ENCODE peak calls at places on chromosomes 16 and 17, in four cellular contexts. One of them, this sample, is unnamed.

GRCh38 chr16:89727406-89728120 is 6.2 kb downstream of the ZNF276 start:
- DNase-seq in K562: no peak
- DNase-seq in GM12878: no peak
- DNase-seq in HepG2: no peak
- DNase-seq in this sample: no peak

GRCh38 chr16:87006789-87007745 is 310.1 kb downstream of the C16orf95 start:
- DNase-seq in HepG2: no peak
- DNase-seq in K562: no peak
- DNase-seq in GM12878: no peak
- DNase-seq in this sample: no peak

GRCh38 chr17:4945176-4945943 is 3.0 kb downstream of the PFN1 start:
- DNase-seq in HepG2: peak; percentile 59
- DNase-seq in K562: peak; percentile 72
- DNase-seq in GM12878: peak; percentile 65
- DNase-seq in this sample: peak; percentile 89

GRCh38 chr17:68437979-68438877 is 19.1 kb downstream of the WIPI1 start:
- DNase-seq in HepG2: peak; percentile 80
- DNase-seq in GM12878: no peak
- DNase-seq in K562: peak; percentile 77
- DNase-seq in this sample: no peak

GRCh38 chr16:77745972-77746371 is 23.7 kb downstream of the NUDT7 start:
- DNase-seq in HepG2: no peak
- DNase-seq in K562: no peak
- DNase-seq in GM12878: no peak
- DNase-seq in this sample: no peak

GRCh38 chr16:48583075-48584065 is 26.6 kb downstream of the N4BP1 start:
- DNase-seq in GM12878: no peak
- DNase-seq in K562: no peak
- DNase-seq in HepG2: no peak
- DNase-seq in this sample: no peak

GRCh38 chr17:44083250-44083849 is 12.8 kb downstream of the G6PC3 start:
- DNase-seq in HepG2: peak; percentile 88
- DNase-seq in GM12878: no peak
- DNase-seq in K562: peak; percentile 44
- DNase-seq in this sample: peak; percentile 87

GRCh38 chr16:13906426-13907089 is 13.4 kb upstream of the ERCC4 start:
- DNase-seq in HepG2: no peak
- DNase-seq in GM12878: no peak
- DNase-seq in K562: peak; percentile 17
- DNase-seq in this sample: no peak

GRCh38 chr17:8387914-8388651 is 5.1 kb upstream of the RPL26 start:
- DNase-seq in GM12878: no peak
- DNase-seq in K562: no peak
- DNase-seq in HepG2: no peak
- DNase-seq in this sample: no peak

GRCh38 chr17:57045868-57046671 is 39.0 kb upstream of the AKAP1 start:
- DNase-seq in HepG2: no peak
- DNase-seq in K562: no peak
- DNase-seq in GM12878: no peak
- DNase-seq in this sample: no peak

GRCh38 chr17:34006126-34006525 is 249.0 kb upstream of the CCL2 start:
- DNase-seq in GM12878: no peak
- DNase-seq in K562: no peak
- DNase-seq in HepG2: no peak
- DNase-seq in this sample: no peak

GRCh38 chr17:34012709-34013375 is 242.2 kb upstream of the CCL2 start:
- DNase-seq in K562: no peak
- DNase-seq in GM12878: no peak
- DNase-seq in HepG2: no peak
- DNase-seq in this sample: no peak

GRCh38 chr17:34011599-34011998 is 243.5 kb upstream of the CCL2 start:
- DNase-seq in GM12878: no peak
- DNase-seq in K562: no peak
- DNase-seq in HepG2: no peak
- DNase-seq in this sample: no peak

GRCh38 chr17:34009946-34010345 is 245.1 kb upstream of the CCL2 start:
- DNase-seq in HepG2: no peak
- DNase-seq in K562: no peak
- DNase-seq in GM12878: no peak
- DNase-seq in this sample: no peak

GRCh38 chr17:34010534-34010933 is 244.6 kb upstream of the CCL2 start:
- DNase-seq in K562: no peak
- DNase-seq in HepG2: no peak
- DNase-seq in GM12878: no peak
- DNase-seq in this sample: no peak
- TF ChIP-seq JUNB in K562: no peak
- TF ChIP-seq JUNB in HepG2: no peak
- TF ChIP-seq JUNB in GM12878: no peak
- TF ChIP-seq JUNB in this sample: no peak

GRCh38 chr17:15432807-15433547 is 34.4 kb downstream of the CDRT4 start:
- DNase-seq in HepG2: peak; percentile 97
- DNase-seq in K562: no peak
- DNase-seq in GM12878: no peak
- DNase-seq in this sample: no peak
- TF ChIP-seq RFX5 in HepG2: no peak
- TF ChIP-seq RFX5 in K562: no peak
- TF ChIP-seq RFX5 in GM12878: no peak
- TF ChIP-seq RFX5 in this sample: no peak

GRCh38 chr16:68005786-68006286 is 6.6 kb upstream of the DPEP2 start:
- DNase-seq in GM12878: no peak
- DNase-seq in K562: no peak
- DNase-seq in HepG2: no peak
- DNase-seq in this sample: no peak
- TF ChIP-seq JUNB in GM12878: no peak
- TF ChIP-seq JUNB in K562: no peak
- TF ChIP-seq JUNB in HepG2: no peak
- TF ChIP-seq JUNB in this sample: no peak

GRCh38 chr16:17358846-17359245 is 111.9 kb downstream of the XYLT1 start:
- DNase-seq in HepG2: no peak
- DNase-seq in K562: no peak
- DNase-seq in GM12878: no peak
- DNase-seq in this sample: no peak

GRCh38 chr16:17357302-17358062 is 113.3 kb downstream of the XYLT1 start:
- DNase-seq in GM12878: no peak
- DNase-seq in K562: no peak
- DNase-seq in HepG2: no peak
- DNase-seq in this sample: no peak

GRCh38 chr16:17358350-17358749 is 112.4 kb downstream of the XYLT1 start:
- DNase-seq in K562: no peak
- DNase-seq in GM12878: no peak
- DNase-seq in HepG2: no peak
- DNase-seq in this sample: no peak

GRCh38 chr16:17360810-17361209 is 110.0 kb downstream of the XYLT1 start:
- DNase-seq in GM12878: no peak
- DNase-seq in K562: no peak
- DNase-seq in HepG2: no peak
- DNase-seq in this sample: no peak

GRCh38 chr16:17359778-17360177 is 111.0 kb downstream of the XYLT1 start:
- DNase-seq in GM12878: no peak
- DNase-seq in K562: no peak
- DNase-seq in HepG2: no peak
- DNase-seq in this sample: no peak
- TF ChIP-seq RFX5 in GM12878: no peak
- TF ChIP-seq RFX5 in K562: no peak
- TF ChIP-seq RFX5 in HepG2: no peak
- TF ChIP-seq RFX5 in this sample: no peak

GRCh38 chr17:76644995-76645394 is 1.4 kb upstream of the ST6GALNAC1 start:
- DNase-seq in HepG2: no peak
- DNase-seq in K562: no peak
- DNase-seq in GM12878: no peak
- DNase-seq in this sample: no peak
- TF ChIP-seq JUNB in HepG2: no peak
- TF ChIP-seq JUNB in K562: no peak
- TF ChIP-seq JUNB in GM12878: no peak
- TF ChIP-seq JUNB in this sample: no peak

DNA sequence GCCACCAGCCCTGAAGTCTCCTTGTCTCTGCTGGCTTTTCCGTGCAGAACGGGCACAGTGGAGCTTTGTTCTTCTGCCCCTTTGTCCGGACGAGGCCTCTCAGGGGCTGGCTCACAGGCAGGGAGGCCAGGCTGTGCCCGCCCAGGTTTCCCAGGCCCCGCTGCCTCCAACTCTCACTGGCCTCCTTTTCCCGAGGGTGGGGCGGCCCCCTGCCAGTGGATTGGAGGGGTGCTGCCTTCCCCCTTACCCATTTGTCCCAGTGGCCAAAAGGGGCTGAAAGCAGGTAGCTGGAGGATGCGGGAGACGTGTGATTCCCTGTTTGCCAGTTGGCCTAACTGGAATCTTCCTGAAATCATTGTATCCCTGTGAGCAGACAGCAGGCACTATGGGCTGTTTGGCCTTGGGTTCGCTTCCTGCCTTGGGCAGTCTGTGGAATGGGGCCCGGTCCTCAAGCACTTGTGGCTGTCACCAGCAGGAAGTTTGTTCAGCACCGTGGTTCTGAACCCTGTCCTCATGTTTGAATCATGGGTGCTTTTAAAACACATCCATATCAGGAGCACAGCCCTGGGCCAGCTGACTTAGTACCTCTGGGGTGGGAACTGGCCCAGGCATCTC is 64.4 kb downstream of the KSR1 start:
- DNase-seq in GM12878: no peak
- DNase-seq in K562: no peak
- DNase-seq in HepG2: peak; percentile 74
- DNase-seq in this sample: no peak
- TF ChIP-seq RFX5 in GM12878: no peak
- TF ChIP-seq RFX5 in K562: no peak
- TF ChIP-seq RFX5 in HepG2: no peak
- TF ChIP-seq RFX5 in this sample: no peak

GRCh38 chr17:29760279-29760721 is 137.6 kb upstream of the CORO6 start:
- DNase-seq in GM12878: peak; percentile 85
- DNase-seq in HepG2: no peak
- DNase-seq in K562: no peak
- DNase-seq in this sample: no peak
- TF ChIP-seq JUNB in GM12878: peak; percentile 27
- TF ChIP-seq JUNB in HepG2: no peak
- TF ChIP-seq JUNB in K562: no peak
- TF ChIP-seq JUNB in this sample: no peak

GRCh38 chr17:27340575-27340974 is 46.7 kb downstream of the WSB1 start:
- DNase-seq in GM12878: no peak
- DNase-seq in HepG2: no peak
- DNase-seq in K562: no peak
- DNase-seq in this sample: no peak

GRCh38 chr17:27338536-27338985 is 44.6 kb downstream of the WSB1 start:
- DNase-seq in HepG2: no peak
- DNase-seq in GM12878: peak; percentile 66
- DNase-seq in K562: no peak
- DNase-seq in this sample: no peak

GRCh38 chr17:27340990-27341595 is 47.2 kb downstream of the WSB1 start:
- DNase-seq in GM12878: no peak
- DNase-seq in HepG2: no peak
- DNase-seq in K562: no peak
- DNase-seq in this sample: no peak

GRCh38 chr17:27339198-27339835 is 45.4 kb downstream of the WSB1 start:
- DNase-seq in HepG2: no peak
- DNase-seq in K562: no peak
- DNase-seq in GM12878: peak; percentile 44
- DNase-seq in this sample: no peak

GRCh38 chr17:27339836-27340550 is 46.1 kb downstream of the WSB1 start:
- DNase-seq in GM12878: no peak
- DNase-seq in K562: peak; percentile 93
- DNase-seq in HepG2: peak; percentile 46
- DNase-seq in this sample: peak; percentile 88
- TF ChIP-seq RFX5 in GM12878: no peak
- TF ChIP-seq RFX5 in K562: no peak
- TF ChIP-seq RFX5 in HepG2: no peak
- TF ChIP-seq RFX5 in this sample: no peak

DNA sequence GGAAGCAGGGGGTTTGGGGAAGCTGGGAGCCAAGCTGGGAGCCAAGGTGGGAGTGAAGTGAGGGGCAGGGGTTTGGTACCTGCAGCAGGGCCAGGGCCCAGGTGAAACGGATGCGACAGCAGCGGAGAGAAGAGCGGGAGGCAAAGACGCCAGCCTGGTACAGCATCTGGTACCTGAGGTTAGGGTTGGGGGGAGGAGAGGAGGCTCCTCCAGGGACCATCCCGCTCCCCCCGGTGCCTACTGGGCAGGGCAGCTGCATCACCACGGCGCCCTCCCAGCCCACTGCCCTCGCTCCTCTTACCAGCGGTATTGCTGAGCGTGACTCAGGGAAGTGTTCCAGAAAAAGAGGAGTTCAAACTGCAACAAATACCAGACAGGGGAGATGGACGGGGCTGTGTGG is 9.8 kb downstream of the CLN3 start:
- DNase-seq in HepG2: no peak
- DNase-seq in GM12878: no peak
- DNase-seq in K562: no peak
- DNase-seq in this sample: no peak
- TF ChIP-seq JUNB in HepG2: no peak
- TF ChIP-seq JUNB in GM12878: no peak
- TF ChIP-seq JUNB in K562: no peak
- TF ChIP-seq JUNB in this sample: no peak